ENCODE peak calls at places on chromosomes 7 and 10, in nine cellular contexts. I is ovary, J is A549, Y is adrenal gland, R is gastrocnemius medialis, X is upper lobe of left lung, U is H1, S is breast epithelium, P is esophagus muscularis mucosa. Q is an unnamed sample.

GRCh38 chr7:2982831-2983230 is 60.8 kb downstream of the CARD11 start:
- DNase-seq in X (no peak), S (no peak), I (no peak), J (no peak), U (no peak), P (no peak), R (no peak), Y (no peak), Q (no peak)

GRCh38 chr10:127254276-127254675 is 57.9 kb upstream of the INSYN2A start:
- DNase-seq in S (no peak), X (no peak), Y (no peak), P (peak; percentile 29), U (no peak), I (no peak), J (no peak), R (no peak), Q (no peak)

GRCh38 chr10:13987472-13987871 is 343.3 kb downstream of the FRMD4A start:
- DNase-seq in S (no peak), X (no peak), I (no peak), U (no peak), R (no peak), J (peak; percentile 11), Y (no peak), P (no peak), Q (no peak)

GRCh38 chr7:67267914-67268313 is 271.3 kb downstream of the TYW1 start:
- DNase-seq in R (no peak), X (no peak), Y (no peak), S (no peak), P (no peak), I (peak; percentile 12), U (no peak), J (no peak), Q (no peak)

GRCh38 chr10:53006663-53007610 is 234.4 kb upstream of the MBL2 start:
- DNase-seq in R (no peak), P (no peak), I (no peak), X (no peak), U (no peak), Y (no peak), S (no peak), J (no peak), Q (no peak)

GRCh38 chr7:116025098-116025809 is 5.3 kb downstream of the TFEC start:
- DNase-seq in U (no peak), S (no peak), P (no peak), J (no peak), Y (no peak), R (no peak), X (peak; percentile 31), I (no peak), Q (no peak)

GRCh38 chr10:110032801-110033723 is 25.3 kb downstream of the ADD3 start:
- DNase-seq in P (no peak), I (no peak), X (no peak), J (no peak), R (no peak), U (no peak), Y (no peak), S (no peak), Q (no peak)

GRCh38 chr7:74587435-74588126 is 69.9 kb upstream of the GTF2I start:
- DNase-seq in U (peak; percentile 69), I (peak; percentile 90), P (peak; percentile 96), R (peak; percentile 71), J (peak; percentile 88), S (peak; percentile 56), Y (peak; percentile 91), X (peak; percentile 91), Q (peak; percentile 90)

GRCh38 chr10:23490115-23490514 is 51.2 kb downstream of the OTUD1 start:
- DNase-seq in I (no peak), J (no peak), R (no peak), Y (no peak), U (no peak), P (peak; percentile 37), X (no peak), S (no peak), Q (no peak)

GRCh38 chr7:28354601-28355062 is 57.7 kb upstream of the CREB5 start:
- DNase-seq in I (no peak), R (no peak), U (no peak), S (no peak), P (peak; percentile 72), J (peak; percentile 85), X (no peak), Y (no peak), Q (no peak)

GRCh38 chr7:137987968-137988367 is 13.9 kb downstream of the CREB3L2 start:
- DNase-seq in X (no peak), S (no peak), R (no peak), P (no peak), J (no peak), U (no peak), I (no peak), Y (no peak), Q (no peak)

GRCh38 chr7:620052-620451 is 100.4 kb upstream of the PDGFA start:
- DNase-seq in P (no peak), X (no peak), S (no peak), U (no peak), I (no peak), R (no peak), Y (no peak), J (no peak), Q (no peak)

GRCh38 chr7:2353650-2354172 is 916 bp upstream of the EIF3B start:
- DNase-seq in U (no peak), X (peak; percentile 90), S (peak; percentile 85), Y (peak; percentile 90), P (peak; percentile 98), I (peak; percentile 89), J (peak; percentile 94), R (peak; percentile 84), Q (no peak)

GRCh38 chr7:5225616-5226290 is 35.7 kb downstream of the WIPI2 start:
- DNase-seq in U (no peak), R (no peak), Y (no peak), X (no peak), I (no peak), J (no peak), S (no peak), P (no peak), Q (no peak)

GRCh38 chr10:91349381-91349780 is 60.8 kb upstream of the HECTD2 start:
- DNase-seq in R (peak; percentile 89), I (no peak), U (no peak), J (peak; percentile 9), S (peak; percentile 79), Y (no peak), P (no peak), X (peak; percentile 22), Q (no peak)

GRCh38 chr7:84841809-84842208 is 345.0 kb downstream of the SEMA3D start:
- DNase-seq in I (no peak), R (no peak), S (no peak), J (no peak), Y (no peak), U (no peak), P (no peak), X (no peak), Q (no peak)

GRCh38 chr10:88361494-88361893 is 221.6 kb downstream of the RNLS start:
- DNase-seq in X (no peak), I (no peak), U (no peak), S (no peak), P (no peak), Y (no peak), R (no peak), J (no peak), Q (no peak)

GRCh38 chr10:49543604-49544003 is 4.7 kb upstream of the ERCC6 start:
- DNase-seq in Y (no peak), R (no peak), J (no peak), X (no peak), P (no peak), I (no peak), U (no peak), S (no peak), Q (no peak)

DNA sequence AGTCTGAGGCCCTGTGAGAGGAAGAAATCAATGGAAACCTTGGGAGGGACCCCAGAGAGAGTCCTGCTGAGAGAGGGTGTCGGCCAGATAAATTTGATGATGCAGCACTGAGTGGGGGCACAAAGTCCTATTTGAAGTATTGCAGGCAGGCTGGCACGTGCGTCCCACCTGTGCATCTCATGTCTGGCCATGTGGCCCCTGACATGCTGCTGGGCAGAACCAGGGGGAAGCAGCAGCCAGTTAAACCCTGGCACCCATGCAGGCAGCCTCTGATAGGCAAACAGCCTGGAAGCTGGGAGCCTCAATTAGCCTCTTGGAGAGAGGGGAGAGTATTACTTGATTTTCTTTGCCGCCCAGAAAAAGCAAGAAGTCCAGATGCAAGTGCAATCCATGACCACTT is 180.9 kb downstream of the PLXNA4 start:
- DNase-seq in I (no peak), U (no peak), R (no peak), J (no peak), P (no peak), S (no peak), Y (no peak), X (no peak), Q (no peak)
- H3K27ac ChIP-seq in I (no peak overlapping the region), U (no peak overlapping the region), R (no peak overlapping the region), J (no peak overlapping the region), P (no peak overlapping the region), S (no peak overlapping the region), Y (no peak overlapping the region), X (no peak overlapping the region), Q (no peak overlapping the region)

DNA sequence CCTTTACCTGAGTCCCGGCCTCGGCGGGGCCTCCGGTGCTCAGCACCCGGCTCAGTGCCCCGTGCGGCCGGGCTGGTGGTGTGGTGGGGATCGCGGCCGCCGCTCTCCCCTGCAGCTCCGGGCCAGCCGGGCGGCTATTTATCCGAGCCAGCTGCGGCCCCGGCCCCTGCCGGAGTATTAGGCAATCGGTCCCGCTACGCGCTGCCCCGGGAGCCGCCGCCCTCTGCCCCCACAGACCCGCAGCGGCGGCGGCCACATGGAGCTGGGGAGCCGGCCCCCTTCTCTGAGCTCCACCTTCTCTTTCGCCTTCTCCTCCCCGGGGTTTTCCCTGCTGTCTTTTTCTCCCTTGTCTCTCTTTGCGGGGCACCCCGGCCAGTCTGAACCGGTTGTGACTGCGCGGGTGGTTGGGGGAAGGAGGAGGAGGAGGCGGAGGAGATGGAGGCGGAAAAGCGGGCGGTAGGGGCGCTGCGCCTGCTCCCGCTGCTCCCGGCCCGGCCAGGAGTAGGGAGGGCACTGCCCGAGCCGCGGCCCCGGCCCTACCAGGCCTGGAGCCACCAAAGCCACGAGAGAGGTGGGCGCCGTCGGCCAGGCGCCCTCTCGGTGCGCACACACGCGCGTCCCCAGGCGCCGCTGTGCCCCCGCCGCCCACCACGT is at the start of gene SLC16A9:
- DNase-seq in Y (peak; percentile 75), J (peak; percentile 36), R (peak; percentile 46), P (no peak), X (peak; percentile 34), U (peak; percentile 83), I (peak; percentile 80), S (peak; percentile 19), Q (peak; percentile 12)
- TF ChIP-seq POLR2A in Y (peak; percentile 84), J (no peak), R (no peak), P (no peak), X (no peak), U (peak; percentile 76), I (peak; percentile 52), S (no peak), Q (no peak)

GRCh38 chr7:155799514-155799913 is 12.7 kb downstream of the SHH start:
- DNase-seq in Y (no peak), R (no peak), I (no peak), X (no peak), J (no peak), S (no peak), P (no peak), U (no peak), Q (no peak)
- H3K27ac ChIP-seq in Y (no peak overlapping the region), R (no peak overlapping the region), I (no peak overlapping the region), X (no peak overlapping the region), J (no peak overlapping the region), S (no peak overlapping the region), P (no peak overlapping the region), U (no peak overlapping the region), Q (no peak overlapping the region)

DNA sequence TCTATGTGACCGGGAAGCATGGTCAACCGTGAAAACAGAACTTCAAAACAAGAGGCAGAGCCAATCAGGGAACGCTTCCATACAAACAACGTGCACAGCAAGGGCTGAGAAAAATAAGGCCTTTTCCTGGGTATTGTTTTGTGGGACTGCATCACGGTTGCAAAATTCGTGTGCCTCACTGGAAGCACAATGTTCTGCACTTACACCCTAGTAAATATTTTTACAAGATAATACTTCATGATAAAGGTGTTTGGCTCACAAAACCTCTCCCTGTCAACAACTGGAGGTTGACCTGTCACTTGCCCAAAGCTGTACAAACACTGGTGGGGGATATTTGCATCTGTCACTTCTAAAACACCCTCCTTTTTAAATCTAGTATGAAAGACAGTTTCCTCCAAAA is 37.0 kb downstream of the KLF6 start:
- DNase-seq in Y (no peak), P (peak; percentile 90), U (no peak), I (peak; percentile 37), X (no peak), S (no peak), J (no peak), R (no peak), Q (no peak)
- TF ChIP-seq POLR2A in Y (no peak), P (no peak), U (no peak), I (no peak), X (no peak), S (no peak), J (no peak), R (no peak), Q (no peak)

Q was measured in tibial nerve.